ENCODE peak calls at places on chromosomes 11 and 22, in five cellular contexts. One of them, this sample, is unnamed. For H3K27me3, the result is how much of the 10 kb centered on the place peaks cover.

GRCh38 chr11:92251980-92252379 is 27.4 kb downstream of the FAT3 start:
- DNase-seq in mesendoderm: peak
- DNase-seq in neural progenitor cell: no peak
- DNase-seq in MM.1S: no peak
- DNase-seq in GM23248: peak
- DNase-seq in this sample: no peak

GRCh38 chr22:34992672-34993071 is 73.3 kb upstream of the ISX start:
- DNase-seq in neural progenitor cell: no peak
- DNase-seq in mesendoderm: peak
- DNase-seq in MM.1S: peak
- DNase-seq in GM23248: no peak
- DNase-seq in this sample: no peak

GRCh38 chr11:108135845-108136599 is 14.7 kb downstream of the ACAT1 start:
- DNase-seq in MM.1S: peak
- DNase-seq in neural progenitor cell: no peak
- DNase-seq in mesendoderm: no peak
- DNase-seq in GM23248: peak
- DNase-seq in this sample: no peak

GRCh38 chr11:120810251-120810650 is 213.7 kb upstream of the TBCEL start:
- DNase-seq in GM23248: no peak
- DNase-seq in mesendoderm: no peak
- DNase-seq in neural progenitor cell: no peak
- DNase-seq in MM.1S: no peak
- DNase-seq in this sample: no peak

GRCh38 chr22:48431536-48432315 is 1395.9 kb downstream of the BRD1 start:
- DNase-seq in mesendoderm: peak
- DNase-seq in neural progenitor cell: no peak
- DNase-seq in MM.1S: no peak
- DNase-seq in GM23248: no peak
- DNase-seq in this sample: no peak

GRCh38 chr22:29469755-29470154 is 10.3 kb upstream of the NEFH start:
- DNase-seq in neural progenitor cell: peak
- DNase-seq in GM23248: no peak
- DNase-seq in mesendoderm: peak
- DNase-seq in MM.1S: no peak
- DNase-seq in this sample: no peak

GRCh38 chr11:68946416-68947090 is 34.2 kb downstream of the MRGPRD start:
- DNase-seq in neural progenitor cell: no peak
- DNase-seq in mesendoderm: no peak
- DNase-seq in GM23248: peak
- DNase-seq in MM.1S: no peak
- DNase-seq in this sample: peak

GRCh38 chr22:31140746-31141145 is 438 bp upstream of the PLA2G3 start:
- DNase-seq in neural progenitor cell: no peak
- DNase-seq in mesendoderm: no peak
- DNase-seq in MM.1S: no peak
- DNase-seq in GM23248: no peak
- DNase-seq in this sample: no peak

GRCh38 chr11:94731921-94732601 is 36.1 kb upstream of the AMOTL1 start:
- DNase-seq in mesendoderm: peak
- DNase-seq in neural progenitor cell: no peak
- DNase-seq in MM.1S: no peak
- DNase-seq in GM23248: peak
- DNase-seq in this sample: no peak

GRCh38 chr11:2537896-2538855 is 93.4 kb downstream of the KCNQ1 start:
- DNase-seq in MM.1S: no peak
- DNase-seq in GM23248: no peak
- DNase-seq in neural progenitor cell: no peak
- DNase-seq in mesendoderm: no peak
- DNase-seq in this sample: no peak

GRCh38 chr22:43628253-43628649 is 183.9 kb downstream of the EFCAB6 start:
- DNase-seq in MM.1S: no peak
- DNase-seq in GM23248: no peak
- DNase-seq in mesendoderm: no peak
- DNase-seq in neural progenitor cell: no peak
- DNase-seq in this sample: no peak

GRCh38 chr11:118353084-118353710 is 6.2 kb upstream of the UBE4A start:
- DNase-seq in GM23248: peak
- DNase-seq in neural progenitor cell: no peak
- DNase-seq in mesendoderm: no peak
- DNase-seq in MM.1S: peak
- DNase-seq in this sample: no peak

GRCh38 chr22:31138126-31138525 is 2.2 kb downstream of the PLA2G3 start:
- DNase-seq in mesendoderm: no peak
- DNase-seq in MM.1S: no peak
- DNase-seq in GM23248: no peak
- DNase-seq in neural progenitor cell: no peak
- DNase-seq in this sample: no peak

GRCh38 chr11:73308003-73308962 is at the start of gene ARHGEF17:
- DNase-seq in MM.1S: no peak
- DNase-seq in GM23248: peak
- DNase-seq in mesendoderm: peak
- DNase-seq in neural progenitor cell: peak
- DNase-seq in this sample: peak

GRCh38 chr11:32895471-32895870 is 2.9 kb downstream of the QSER1 start:
- DNase-seq in mesendoderm: peak
- DNase-seq in MM.1S: no peak
- DNase-seq in neural progenitor cell: no peak
- DNase-seq in GM23248: no peak
- DNase-seq in this sample: no peak

GRCh38 chr22:45212306-45212709 is 28.4 kb downstream of the KIAA0930 start:
- DNase-seq in MM.1S: no peak
- DNase-seq in mesendoderm: peak
- DNase-seq in GM23248: peak
- DNase-seq in neural progenitor cell: peak
- DNase-seq in this sample: no peak

GRCh38 chr11:116984589-116984988 is 113.6 kb downstream of the SIK3 start:
- DNase-seq in GM23248: peak
- DNase-seq in MM.1S: no peak
- DNase-seq in mesendoderm: no peak
- DNase-seq in neural progenitor cell: no peak
- DNase-seq in this sample: no peak

GRCh38 chr22:33332538-33332937 is 274.4 kb upstream of the SYN3 start:
- DNase-seq in GM23248: no peak
- DNase-seq in neural progenitor cell: no peak
- DNase-seq in mesendoderm: no peak
- DNase-seq in MM.1S: no peak
- DNase-seq in this sample: no peak

GRCh38 chr11:113818426-113818825 is 38.8 kb downstream of the CLDN25 start:
- DNase-seq in MM.1S: no peak
- DNase-seq in GM23248: no peak
- DNase-seq in neural progenitor cell: no peak
- DNase-seq in mesendoderm: no peak
- DNase-seq in this sample: no peak

GRCh38 chr11:76798656-76799055 is 15.5 kb downstream of the TSKU start:
- DNase-seq in MM.1S: no peak
- DNase-seq in mesendoderm: no peak
- DNase-seq in neural progenitor cell: no peak
- DNase-seq in GM23248: no peak
- DNase-seq in this sample: no peak

GRCh38 chr22:31583861-31584485 is 78.0 kb downstream of the PISD start:
- DNase-seq in neural progenitor cell: no peak
- DNase-seq in GM23248: peak
- DNase-seq in MM.1S: no peak
- DNase-seq in mesendoderm: no peak
- DNase-seq in this sample: no peak

GRCh38 chr11:96254087-96254486 is 88.9 kb downstream of the MAML2 start:
- DNase-seq in neural progenitor cell: no peak
- DNase-seq in mesendoderm: peak
- DNase-seq in GM23248: peak
- DNase-seq in MM.1S: peak
- DNase-seq in this sample: no peak

GRCh38 chr11:23509023-23509422 is 648.7 kb upstream of the CCDC179 start:
- DNase-seq in GM23248: peak
- DNase-seq in MM.1S: no peak
- DNase-seq in mesendoderm: no peak
- DNase-seq in neural progenitor cell: no peak
- DNase-seq in this sample: no peak

GRCh38 chr22:39718206-39718605 is 147.7 kb downstream of the CACNA1I start:
- DNase-seq in mesendoderm: no peak
- DNase-seq in GM23248: no peak
- DNase-seq in MM.1S: peak
- DNase-seq in neural progenitor cell: no peak
- DNase-seq in this sample: no peak

GRCh38 chr22:48112687-48113521 is 1350.5 kb downstream of the TBC1D22A start:
- DNase-seq in mesendoderm: no peak
- DNase-seq in neural progenitor cell: no peak
- DNase-seq in MM.1S: peak
- DNase-seq in GM23248: no peak
- DNase-seq in this sample: no peak

GRCh38 chr11:117189941-117190544 is 9.1 kb upstream of the TAGLN start:
- DNase-seq in neural progenitor cell: no peak
- DNase-seq in mesendoderm: no peak
- DNase-seq in GM23248: no peak
- DNase-seq in MM.1S: no peak
- DNase-seq in this sample: no peak

GRCh38 chr11:67286621-67287333 is 2.3 kb upstream of the ANKRD13D start:
- DNase-seq in mesendoderm: no peak
- DNase-seq in GM23248: no peak
- DNase-seq in neural progenitor cell: no peak
- DNase-seq in MM.1S: no peak
- DNase-seq in this sample: no peak

GRCh38 chr22:30247974-30248373 is 1.4 kb upstream of the LIF start:
- DNase-seq in MM.1S: no peak
- DNase-seq in GM23248: no peak
- DNase-seq in mesendoderm: no peak
- DNase-seq in neural progenitor cell: no peak
- DNase-seq in this sample: no peak

DNA sequence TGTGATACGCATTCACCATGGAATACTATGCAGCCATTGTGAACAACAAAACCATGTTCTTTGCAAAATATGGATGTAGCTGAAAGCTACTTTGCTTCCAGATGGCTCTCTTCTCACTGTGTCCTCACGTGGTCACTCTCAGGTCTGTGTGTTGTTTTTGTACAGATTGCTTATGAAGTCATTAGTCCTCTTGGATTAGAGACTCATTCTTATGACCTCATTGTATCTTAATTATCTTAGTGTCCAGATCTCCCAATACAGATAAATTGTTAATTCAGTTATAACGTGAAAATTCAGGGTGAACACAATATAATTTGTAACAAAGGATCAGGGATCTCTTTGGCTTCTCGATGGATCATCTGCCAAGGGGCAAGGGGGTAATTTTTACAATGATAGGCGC is 100.4 kb upstream of the TOP3B start:
- DNase-seq in mesendoderm: no peak
- DNase-seq in MM.1S: no peak
- DNase-seq in neural progenitor cell: no peak
- DNase-seq in GM23248: no peak
- DNase-seq in this sample: no peak
- H3K27me3 ChIP-seq in mesendoderm: under half
- H3K27me3 ChIP-seq in MM.1S: under half
- H3K27me3 ChIP-seq in neural progenitor cell: half or more
- H3K27me3 ChIP-seq in GM23248: under half
- H3K27me3 ChIP-seq in this sample: under half

DNA sequence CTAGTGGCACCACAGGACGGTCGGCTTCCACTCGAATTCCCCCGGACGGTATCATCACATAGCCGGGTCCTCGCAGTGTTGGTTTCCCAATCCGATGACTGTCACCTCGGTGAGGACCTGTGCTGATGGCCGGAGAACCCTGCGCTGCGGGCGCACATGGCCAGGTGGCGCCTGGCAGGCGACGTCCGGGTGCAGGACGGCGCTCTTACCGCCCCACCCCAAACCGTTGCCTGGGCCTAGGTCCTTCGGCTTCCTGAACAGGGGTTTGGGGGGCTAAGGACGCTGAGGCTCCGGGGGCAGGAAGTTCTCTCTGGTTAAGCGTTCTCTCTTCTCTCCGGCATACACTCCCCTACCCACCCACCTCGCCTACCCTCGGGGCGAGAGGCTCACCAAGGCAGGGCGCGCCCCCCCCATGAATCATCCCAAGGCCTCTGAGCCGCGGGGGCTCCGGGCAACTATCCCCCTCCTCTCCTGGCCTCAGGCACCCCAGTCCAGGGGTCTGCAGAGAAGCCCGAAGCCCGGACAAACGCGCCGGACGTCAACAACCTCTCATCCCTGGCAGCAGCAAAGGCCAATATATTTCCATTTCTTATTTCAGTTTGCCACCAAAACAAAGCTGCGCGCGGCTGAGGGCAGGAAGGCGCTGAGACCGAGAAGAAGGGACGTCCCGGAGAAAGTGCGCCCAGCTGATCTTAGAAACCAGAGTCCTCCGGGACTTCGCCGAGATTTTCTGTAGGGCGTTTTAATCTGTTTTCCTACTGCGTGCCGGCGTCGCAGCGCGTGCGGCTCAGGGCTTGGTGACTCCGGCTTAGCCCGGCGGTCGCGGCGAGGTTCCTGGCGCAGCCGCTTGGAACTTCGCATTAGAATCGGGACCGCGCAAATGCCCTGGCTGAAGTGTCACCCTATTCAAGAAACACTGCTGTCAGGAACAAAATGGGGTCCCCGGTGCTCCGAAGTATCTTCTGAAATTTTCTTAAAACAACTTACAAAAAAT is 5.6 kb downstream of the ALX4 start:
- DNase-seq in neural progenitor cell: peak
- DNase-seq in MM.1S: no peak
- DNase-seq in mesendoderm: peak
- DNase-seq in GM23248: peak
- DNase-seq in this sample: no peak
- H3K4me3 ChIP-seq in neural progenitor cell: peak
- H3K4me3 ChIP-seq in MM.1S: peak
- H3K4me3 ChIP-seq in mesendoderm: no peak
- H3K4me3 ChIP-seq in GM23248: peak
- H3K4me3 ChIP-seq in this sample: no peak

GRCh38 chr11:133797542-133797941 is 47.8 kb downstream of the SPATA19 start:
- DNase-seq in GM23248: no peak
- DNase-seq in MM.1S: no peak
- DNase-seq in neural progenitor cell: no peak
- DNase-seq in mesendoderm: no peak
- DNase-seq in this sample: no peak
- H3K4me2 ChIP-seq in GM23248: no peak
- H3K4me2 ChIP-seq in MM.1S: no peak
- H3K4me2 ChIP-seq in neural progenitor cell: no peak
- H3K4me2 ChIP-seq in mesendoderm: no peak
- H3K4me2 ChIP-seq in this sample: no peak

DNA sequence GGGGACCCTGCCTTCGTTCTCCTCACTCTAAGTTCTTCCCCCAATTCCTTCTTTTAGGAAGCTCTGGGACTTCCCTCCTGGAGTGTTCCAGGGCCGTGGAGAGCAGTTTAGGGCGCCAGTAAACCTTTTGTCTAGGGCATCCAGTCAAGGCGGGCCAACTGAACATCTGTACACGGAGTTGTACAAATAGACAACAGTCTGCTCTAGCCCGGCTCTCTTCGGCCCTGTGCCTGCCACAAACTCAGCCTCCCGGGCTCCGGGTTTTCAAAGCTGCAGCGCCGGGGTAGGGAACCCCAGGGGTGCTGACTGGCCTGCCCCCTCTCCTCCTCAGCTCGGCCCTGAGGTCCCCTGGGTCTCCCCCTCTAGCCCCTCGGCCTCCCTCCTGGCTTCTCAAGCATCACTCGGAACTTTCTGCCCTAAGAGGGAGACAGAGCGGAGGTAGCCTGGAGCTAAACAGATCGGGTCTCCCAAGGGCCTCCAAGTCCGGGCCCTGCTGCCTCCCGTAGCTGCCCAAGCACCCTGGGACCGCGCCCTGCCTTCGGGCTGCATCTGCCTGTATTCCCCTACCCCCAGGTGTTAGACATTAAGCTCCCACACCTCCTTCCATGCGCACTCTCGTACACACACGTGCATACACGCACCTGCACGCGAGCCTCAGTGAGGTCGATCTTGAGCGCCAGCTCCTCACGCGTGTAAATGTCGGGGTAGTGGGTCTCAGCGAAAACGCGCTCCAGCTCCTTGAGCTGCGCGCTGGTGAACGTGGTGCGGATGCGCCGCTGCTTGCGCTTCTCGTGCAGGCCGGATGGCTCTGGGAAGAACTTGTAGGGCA is 3.3 kb downstream of the PHOX2A start:
- DNase-seq in mesendoderm: peak
- DNase-seq in neural progenitor cell: peak
- DNase-seq in GM23248: peak
- DNase-seq in MM.1S: no peak
- DNase-seq in this sample: no peak
- H3K27me3 ChIP-seq in mesendoderm: under half
- H3K27me3 ChIP-seq in neural progenitor cell: half or more
- H3K27me3 ChIP-seq in GM23248: under half
- H3K27me3 ChIP-seq in MM.1S: under half
- H3K27me3 ChIP-seq in this sample: under half

This sample was measured in PC-9.